ENCODE peak calls at places on chromosome 11, in seven cellular contexts. One of them, this sample, is unnamed.

GRCh38 chr11:71454470-71455113 is 1.6 kb downstream of the NADSYN1 start:
- DNase-seq in T-cell: peak; percentile 37
- DNase-seq in MG63: no peak
- DNase-seq in endothelial cell of umbilical vein: no peak
- DNase-seq in Ammon's horn: no peak
- DNase-seq in fibroblast of mammary gland: no peak
- DNase-seq in NCI-H146: peak; percentile 26
- DNase-seq in this sample: no peak

GRCh38 chr11:122578168-122578825 is 77.2 kb upstream of the UBASH3B start:
- DNase-seq in T-cell: no peak
- DNase-seq in MG63: peak; percentile 7
- DNase-seq in endothelial cell of umbilical vein: no peak
- DNase-seq in Ammon's horn: no peak
- DNase-seq in fibroblast of mammary gland: peak; percentile 10
- DNase-seq in NCI-H146: no peak
- DNase-seq in this sample: no peak

GRCh38 chr11:8338138-8338537 is 74.5 kb upstream of the LMO1 start:
- DNase-seq in T-cell: no peak
- DNase-seq in MG63: peak; percentile 44
- DNase-seq in endothelial cell of umbilical vein: peak; percentile 29
- DNase-seq in Ammon's horn: peak; percentile 36
- DNase-seq in fibroblast of mammary gland: peak; percentile 40
- DNase-seq in NCI-H146: peak; percentile 44
- DNase-seq in this sample: peak; percentile 4

GRCh38 chr11:59557940-59558643 is 46.8 kb downstream of the OR4D9 start:
- DNase-seq in T-cell: no peak
- DNase-seq in MG63: no peak
- DNase-seq in endothelial cell of umbilical vein: no peak
- DNase-seq in Ammon's horn: no peak
- DNase-seq in fibroblast of mammary gland: no peak
- DNase-seq in NCI-H146: no peak
- DNase-seq in this sample: no peak

GRCh38 chr11:17392872-17393271 is 4.4 kb upstream of the KCNJ11 start:
- DNase-seq in T-cell: no peak
- DNase-seq in MG63: no peak
- DNase-seq in endothelial cell of umbilical vein: no peak
- DNase-seq in Ammon's horn: no peak
- DNase-seq in fibroblast of mammary gland: no peak
- DNase-seq in NCI-H146: no peak
- DNase-seq in this sample: no peak

GRCh38 chr11:35235944-35236666 is 97.1 kb downstream of the CD44 start:
- DNase-seq in T-cell: peak; percentile 49
- DNase-seq in MG63: peak; percentile 76
- DNase-seq in endothelial cell of umbilical vein: no peak
- DNase-seq in Ammon's horn: no peak
- DNase-seq in fibroblast of mammary gland: peak; percentile 59
- DNase-seq in NCI-H146: no peak
- DNase-seq in this sample: peak; percentile 83

GRCh38 chr11:11444800-11445126 is 91.7 kb upstream of the CSNK2A3 start:
- DNase-seq in T-cell: no peak
- DNase-seq in MG63: peak; percentile 18
- DNase-seq in endothelial cell of umbilical vein: peak; percentile 2
- DNase-seq in Ammon's horn: no peak
- DNase-seq in fibroblast of mammary gland: no peak
- DNase-seq in NCI-H146: no peak
- DNase-seq in this sample: no peak

GRCh38 chr11:11620251-11620965 is 1.4 kb downstream of the GALNT18 start:
- DNase-seq in T-cell: no peak
- DNase-seq in MG63: no peak
- DNase-seq in endothelial cell of umbilical vein: no peak
- DNase-seq in Ammon's horn: no peak
- DNase-seq in fibroblast of mammary gland: peak; percentile 24
- DNase-seq in NCI-H146: peak; percentile 77
- DNase-seq in this sample: no peak

GRCh38 chr11:69357458-69358397 is 63.8 kb downstream of the MYEOV start:
- DNase-seq in T-cell: no peak
- DNase-seq in MG63: no peak
- DNase-seq in endothelial cell of umbilical vein: no peak
- DNase-seq in Ammon's horn: no peak
- DNase-seq in fibroblast of mammary gland: no peak
- DNase-seq in NCI-H146: no peak
- DNase-seq in this sample: no peak

GRCh38 chr11:40130427-40130826 is 1329.0 kb downstream of the LRRC4C start:
- DNase-seq in T-cell: no peak
- DNase-seq in MG63: no peak
- DNase-seq in endothelial cell of umbilical vein: no peak
- DNase-seq in Ammon's horn: peak; percentile 78
- DNase-seq in fibroblast of mammary gland: no peak
- DNase-seq in NCI-H146: no peak
- DNase-seq in this sample: no peak

GRCh38 chr11:35260342-35260985 is 121.5 kb downstream of the CD44 start:
- DNase-seq in T-cell: no peak
- DNase-seq in MG63: peak; percentile 79
- DNase-seq in endothelial cell of umbilical vein: no peak
- DNase-seq in Ammon's horn: no peak
- DNase-seq in fibroblast of mammary gland: peak; percentile 91
- DNase-seq in NCI-H146: no peak
- DNase-seq in this sample: peak; percentile 77

GRCh38 chr11:34749666-34750659 is 129.1 kb downstream of the EHF start:
- DNase-seq in T-cell: no peak
- DNase-seq in MG63: peak; percentile 92
- DNase-seq in endothelial cell of umbilical vein: no peak
- DNase-seq in Ammon's horn: peak; percentile 58
- DNase-seq in fibroblast of mammary gland: peak; percentile 96
- DNase-seq in NCI-H146: no peak
- DNase-seq in this sample: no peak

GRCh38 chr11:75836422-75836821 is 21.4 kb downstream of the UVRAG start:
- DNase-seq in T-cell: no peak
- DNase-seq in MG63: no peak
- DNase-seq in endothelial cell of umbilical vein: no peak
- DNase-seq in Ammon's horn: peak; percentile 17
- DNase-seq in fibroblast of mammary gland: no peak
- DNase-seq in NCI-H146: no peak
- DNase-seq in this sample: no peak

GRCh38 chr11:22792497-22792896 is 37.1 kb downstream of the SVIP start:
- DNase-seq in T-cell: no peak
- DNase-seq in MG63: peak; percentile 65
- DNase-seq in endothelial cell of umbilical vein: peak; percentile 92
- DNase-seq in Ammon's horn: peak; percentile 84
- DNase-seq in fibroblast of mammary gland: peak; percentile 33
- DNase-seq in NCI-H146: peak; percentile 7
- DNase-seq in this sample: peak; percentile 51

GRCh38 chr11:104858882-104859735 is 39.2 kb downstream of the CASP12 start:
- DNase-seq in T-cell: no peak
- DNase-seq in MG63: no peak
- DNase-seq in endothelial cell of umbilical vein: no peak
- DNase-seq in Ammon's horn: peak; percentile 57
- DNase-seq in fibroblast of mammary gland: peak; percentile 28
- DNase-seq in NCI-H146: no peak
- DNase-seq in this sample: no peak

GRCh38 chr11:118430956-118431355 is 5.3 kb upstream of the KMT2A start:
- DNase-seq in T-cell: no peak
- DNase-seq in MG63: no peak
- DNase-seq in endothelial cell of umbilical vein: no peak
- DNase-seq in Ammon's horn: no peak
- DNase-seq in fibroblast of mammary gland: no peak
- DNase-seq in NCI-H146: no peak
- DNase-seq in this sample: no peak

This sample was measured in RCC 7860.